ENCODE peak calls at places on chromosomes 2 and 18, in five cellular contexts. One of them, this sample, is unnamed.

GRCh38 chr2:64939332-64939917 is 49.8 kb upstream of the SLC1A4 start:
- DNase-seq in RWPE1: no peak
- DNase-seq in astrocyte of the spinal cord: no peak
- DNase-seq in CD4-positive, alpha-beta T cell: no peak
- DNase-seq in sigmoid colon: no peak
- DNase-seq in this sample: peak

GRCh38 chr2:70978388-70979357 is at the start of gene ANKRD53:
- DNase-seq in RWPE1: no peak
- DNase-seq in astrocyte of the spinal cord: peak
- DNase-seq in CD4-positive, alpha-beta T cell: no peak
- DNase-seq in sigmoid colon: peak
- DNase-seq in this sample: peak

GRCh38 chr2:216608525-216608924 is 24.7 kb upstream of the IGFBP2 start:
- DNase-seq in RWPE1: no peak
- DNase-seq in astrocyte of the spinal cord: no peak
- DNase-seq in CD4-positive, alpha-beta T cell: no peak
- DNase-seq in sigmoid colon: no peak
- DNase-seq in this sample: no peak

GRCh38 chr2:146927080-146927714 is 917.6 kb upstream of the ACVR2A start:
- DNase-seq in RWPE1: peak
- DNase-seq in astrocyte of the spinal cord: peak
- DNase-seq in CD4-positive, alpha-beta T cell: no peak
- DNase-seq in sigmoid colon: peak
- DNase-seq in this sample: peak

GRCh38 chr2:144509001-144509545 is 10.8 kb downstream of the ZEB2 start:
- DNase-seq in RWPE1: no peak
- DNase-seq in astrocyte of the spinal cord: peak
- DNase-seq in CD4-positive, alpha-beta T cell: no peak
- DNase-seq in sigmoid colon: no peak
- DNase-seq in this sample: no peak

GRCh38 chr2:98280376-98281102 is 65.7 kb upstream of the CNGA3 start:
- DNase-seq in RWPE1: no peak
- DNase-seq in astrocyte of the spinal cord: no peak
- DNase-seq in CD4-positive, alpha-beta T cell: no peak
- DNase-seq in sigmoid colon: no peak
- DNase-seq in this sample: peak

GRCh38 chr2:9656270-9656766 is 25.5 kb upstream of the YWHAQ start:
- DNase-seq in RWPE1: peak
- DNase-seq in astrocyte of the spinal cord: peak
- DNase-seq in CD4-positive, alpha-beta T cell: peak
- DNase-seq in sigmoid colon: no peak
- DNase-seq in this sample: peak

GRCh38 chr2:233814063-233814435 is 35.9 kb downstream of the MROH2A start:
- DNase-seq in RWPE1: peak
- DNase-seq in astrocyte of the spinal cord: no peak
- DNase-seq in CD4-positive, alpha-beta T cell: no peak
- DNase-seq in sigmoid colon: peak
- DNase-seq in this sample: no peak

GRCh38 chr2:205714058-205714776 is 31.9 kb downstream of the NRP2 start:
- DNase-seq in RWPE1: no peak
- DNase-seq in astrocyte of the spinal cord: peak
- DNase-seq in CD4-positive, alpha-beta T cell: no peak
- DNase-seq in sigmoid colon: no peak
- DNase-seq in this sample: peak

GRCh38 chr18:8830067-8831060 is 125.0 kb downstream of the MTCL1 start:
- DNase-seq in RWPE1: peak
- DNase-seq in astrocyte of the spinal cord: no peak
- DNase-seq in CD4-positive, alpha-beta T cell: no peak
- DNase-seq in sigmoid colon: no peak
- DNase-seq in this sample: no peak

GRCh38 chr2:41970898-41971660 is 76.7 kb upstream of the PKDCC start:
- DNase-seq in RWPE1: no peak
- DNase-seq in astrocyte of the spinal cord: no peak
- DNase-seq in CD4-positive, alpha-beta T cell: no peak
- DNase-seq in sigmoid colon: no peak
- DNase-seq in this sample: no peak

GRCh38 chr2:85216927-85217326 is 83.7 kb downstream of the TCF7L1 start:
- DNase-seq in RWPE1: no peak
- DNase-seq in astrocyte of the spinal cord: no peak
- DNase-seq in CD4-positive, alpha-beta T cell: no peak
- DNase-seq in sigmoid colon: no peak
- DNase-seq in this sample: no peak

GRCh38 chr2:122072666-122073065 is 317.2 kb downstream of the TSN start:
- DNase-seq in RWPE1: no peak
- DNase-seq in astrocyte of the spinal cord: peak
- DNase-seq in CD4-positive, alpha-beta T cell: no peak
- DNase-seq in sigmoid colon: no peak
- DNase-seq in this sample: no peak

GRCh38 chr2:27175330-27175729 is 26.5 kb downstream of the TCF23 start:
- DNase-seq in RWPE1: no peak
- DNase-seq in astrocyte of the spinal cord: no peak
- DNase-seq in CD4-positive, alpha-beta T cell: no peak
- DNase-seq in sigmoid colon: no peak
- DNase-seq in this sample: no peak

GRCh38 chr2:241841181-241842066 is 17.3 kb downstream of the PDCD1 start:
- DNase-seq in RWPE1: no peak
- DNase-seq in astrocyte of the spinal cord: no peak
- DNase-seq in CD4-positive, alpha-beta T cell: no peak
- DNase-seq in sigmoid colon: peak
- DNase-seq in this sample: no peak

GRCh38 chr2:115529627-115530026 is 1087.2 kb downstream of the DPP10 start:
- DNase-seq in RWPE1: no peak
- DNase-seq in astrocyte of the spinal cord: no peak
- DNase-seq in CD4-positive, alpha-beta T cell: no peak
- DNase-seq in sigmoid colon: no peak
- DNase-seq in this sample: no peak

GRCh38 chr2:128425731-128426620 is 107.3 kb upstream of the HS6ST1 start:
- DNase-seq in RWPE1: no peak
- DNase-seq in astrocyte of the spinal cord: peak
- DNase-seq in CD4-positive, alpha-beta T cell: no peak
- DNase-seq in sigmoid colon: peak
- DNase-seq in this sample: no peak

GRCh38 chr2:101466426-101466825 is 8.5 kb downstream of the RFX8 start:
- DNase-seq in RWPE1: no peak
- DNase-seq in astrocyte of the spinal cord: no peak
- DNase-seq in CD4-positive, alpha-beta T cell: no peak
- DNase-seq in sigmoid colon: no peak
- DNase-seq in this sample: no peak

GRCh38 chr2:200122683-200123082 is 167.3 kb downstream of the MAIP1 start:
- DNase-seq in RWPE1: no peak
- DNase-seq in astrocyte of the spinal cord: no peak
- DNase-seq in CD4-positive, alpha-beta T cell: no peak
- DNase-seq in sigmoid colon: no peak
- DNase-seq in this sample: no peak

GRCh38 chr2:73931531-73932500 is 5.1 kb downstream of the DGUOK start:
- DNase-seq in RWPE1: peak
- DNase-seq in astrocyte of the spinal cord: peak
- DNase-seq in CD4-positive, alpha-beta T cell: peak
- DNase-seq in sigmoid colon: no peak
- DNase-seq in this sample: no peak

GRCh38 chr2:73935641-73936040 is 9.0 kb downstream of the DGUOK start:
- DNase-seq in RWPE1: no peak
- DNase-seq in astrocyte of the spinal cord: no peak
- DNase-seq in CD4-positive, alpha-beta T cell: no peak
- DNase-seq in sigmoid colon: no peak
- DNase-seq in this sample: no peak

GRCh38 chr2:73930386-73930785 is 3.7 kb downstream of the DGUOK start:
- DNase-seq in RWPE1: no peak
- DNase-seq in astrocyte of the spinal cord: no peak
- DNase-seq in CD4-positive, alpha-beta T cell: no peak
- DNase-seq in sigmoid colon: no peak
- DNase-seq in this sample: no peak

GRCh38 chr2:73937103-73937885 is 10.6 kb downstream of the DGUOK start:
- DNase-seq in RWPE1: no peak
- DNase-seq in astrocyte of the spinal cord: peak
- DNase-seq in CD4-positive, alpha-beta T cell: no peak
- DNase-seq in sigmoid colon: no peak
- DNase-seq in this sample: no peak

DNA sequence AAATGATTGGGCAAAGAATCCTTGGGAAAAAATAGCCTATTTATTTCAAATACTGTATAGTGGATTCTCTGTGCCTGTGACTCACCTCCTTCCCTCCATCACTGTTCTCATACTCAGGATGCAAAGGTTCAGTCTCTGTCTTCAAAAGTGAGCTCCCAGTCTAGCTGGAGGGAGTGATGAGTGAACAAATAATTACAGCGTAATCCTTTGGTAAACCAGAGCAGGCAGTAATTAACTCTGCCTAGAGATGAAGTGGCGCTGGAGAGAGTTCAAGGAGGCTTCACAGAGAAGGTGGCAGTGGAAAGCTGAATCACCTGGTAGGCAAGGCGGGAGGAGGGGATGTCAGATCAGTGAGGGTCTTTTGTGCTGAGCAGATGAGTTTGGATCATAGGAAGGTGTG is 6.5 kb downstream of the DGUOK start:
- DNase-seq in RWPE1: no peak
- DNase-seq in astrocyte of the spinal cord: no peak
- DNase-seq in CD4-positive, alpha-beta T cell: no peak
- DNase-seq in sigmoid colon: no peak
- DNase-seq in this sample: no peak
- TF ChIP-seq CTCF in RWPE1: no peak
- TF ChIP-seq CTCF in astrocyte of the spinal cord: no peak
- TF ChIP-seq CTCF in CD4-positive, alpha-beta T cell: no peak
- TF ChIP-seq CTCF in sigmoid colon: no peak
- TF ChIP-seq CTCF in this sample: no peak

DNA sequence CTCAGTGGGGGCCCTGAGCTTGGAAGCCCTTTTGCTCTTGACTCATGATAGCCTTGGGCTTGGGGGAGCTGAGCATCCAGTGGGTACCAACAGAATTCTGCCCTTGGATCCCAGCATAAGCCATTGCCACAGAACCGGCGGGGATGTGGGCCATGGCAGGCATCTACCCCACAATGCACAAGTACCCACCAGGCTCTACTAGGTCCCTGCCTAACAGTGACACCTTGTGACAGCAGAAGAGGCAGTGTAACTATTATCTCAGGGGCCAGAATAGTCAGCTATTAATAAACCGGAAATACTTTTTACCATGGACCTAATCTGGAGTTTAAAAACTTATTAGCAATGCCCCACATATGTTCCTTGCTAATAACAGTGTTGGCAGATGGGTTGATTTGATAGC is 397.2 kb downstream of the TMEM182 start:
- DNase-seq in RWPE1: no peak
- DNase-seq in astrocyte of the spinal cord: no peak
- DNase-seq in CD4-positive, alpha-beta T cell: no peak
- DNase-seq in sigmoid colon: no peak
- DNase-seq in this sample: no peak
- TF ChIP-seq CTCF in RWPE1: no peak
- TF ChIP-seq CTCF in astrocyte of the spinal cord: no peak
- TF ChIP-seq CTCF in CD4-positive, alpha-beta T cell: no peak
- TF ChIP-seq CTCF in sigmoid colon: no peak
- TF ChIP-seq CTCF in this sample: no peak

DNA sequence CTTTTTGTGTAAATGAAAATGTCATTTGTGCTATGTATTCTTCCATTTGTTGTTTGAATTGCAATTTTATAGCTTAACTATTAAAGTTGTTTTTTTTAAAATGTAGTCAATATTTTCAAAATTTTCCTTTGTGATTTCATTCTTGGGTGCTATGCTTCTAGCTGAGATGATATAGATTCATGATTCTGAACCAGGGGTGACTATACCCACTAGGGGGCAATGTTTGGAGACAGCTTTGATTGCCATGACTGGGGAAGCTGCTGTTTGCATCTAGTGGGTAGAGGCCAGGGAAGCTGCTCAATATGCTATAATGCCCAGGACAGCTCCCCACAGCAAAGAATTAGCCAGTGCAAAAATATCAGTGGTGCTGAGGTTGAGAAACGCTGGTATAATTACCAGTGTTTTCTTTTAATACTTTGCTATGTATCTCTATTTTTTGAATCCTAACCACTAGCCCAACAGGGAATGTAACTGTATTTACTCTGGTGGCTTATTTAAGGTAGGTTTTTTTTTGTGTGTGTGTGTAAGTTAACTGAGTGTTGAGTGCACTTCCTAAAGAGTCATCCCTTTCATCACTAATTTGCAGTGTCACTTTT is 99.7 kb downstream of the MEP1B start:
- DNase-seq in RWPE1: peak
- DNase-seq in astrocyte of the spinal cord: peak
- DNase-seq in CD4-positive, alpha-beta T cell: peak
- DNase-seq in sigmoid colon: no peak
- DNase-seq in this sample: peak
- TF ChIP-seq CTCF in RWPE1: peak
- TF ChIP-seq CTCF in astrocyte of the spinal cord: peak
- TF ChIP-seq CTCF in CD4-positive, alpha-beta T cell: peak
- TF ChIP-seq CTCF in sigmoid colon: no peak
- TF ChIP-seq CTCF in this sample: peak

DNA sequence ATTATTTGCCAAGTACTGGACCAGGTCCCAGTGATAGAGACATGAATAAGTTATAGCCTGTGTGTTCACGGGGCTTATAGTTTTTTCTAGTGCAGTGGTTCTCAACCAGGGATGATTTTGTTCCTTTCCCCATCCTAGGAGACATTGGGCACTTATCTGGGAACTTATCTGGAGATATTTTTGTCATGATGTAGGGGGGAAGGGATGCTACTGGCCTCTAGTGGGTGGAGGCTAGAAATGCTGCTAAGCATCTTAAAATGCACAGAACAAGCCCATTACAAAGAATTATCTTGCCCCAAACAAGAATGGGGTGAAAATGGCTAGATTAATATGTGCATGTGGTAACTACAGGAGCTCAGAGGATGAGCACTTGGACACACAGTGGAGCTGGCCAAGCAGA is 75.2 kb downstream of the KLHL29 start:
- DNase-seq in RWPE1: peak
- DNase-seq in astrocyte of the spinal cord: peak
- DNase-seq in CD4-positive, alpha-beta T cell: no peak
- DNase-seq in sigmoid colon: no peak
- DNase-seq in this sample: no peak
- TF ChIP-seq CTCF in RWPE1: peak
- TF ChIP-seq CTCF in astrocyte of the spinal cord: peak
- TF ChIP-seq CTCF in CD4-positive, alpha-beta T cell: no peak
- TF ChIP-seq CTCF in sigmoid colon: no peak
- TF ChIP-seq CTCF in this sample: peak

DNA sequence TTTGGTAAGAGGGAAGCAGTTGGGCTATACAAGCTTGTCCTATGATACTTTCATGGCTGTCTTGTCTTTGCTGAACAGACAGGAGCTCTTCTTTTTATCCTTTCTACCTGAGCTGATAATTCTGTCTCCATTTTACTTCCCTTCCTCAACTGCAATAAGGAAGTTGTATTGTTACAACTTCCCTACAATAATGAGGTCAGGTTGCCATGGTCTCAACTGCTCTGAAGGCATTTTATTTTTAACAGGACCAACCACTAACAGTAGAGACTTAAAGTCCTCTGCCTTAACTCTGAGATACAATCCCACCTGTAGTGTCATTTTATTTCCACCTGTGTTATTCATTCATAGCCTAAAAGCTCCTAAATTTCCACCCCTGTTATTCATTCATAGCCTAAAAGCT is 118.6 kb upstream of the PGAP1 start:
- DNase-seq in RWPE1: no peak
- DNase-seq in astrocyte of the spinal cord: no peak
- DNase-seq in CD4-positive, alpha-beta T cell: no peak
- DNase-seq in sigmoid colon: no peak
- DNase-seq in this sample: no peak
- TF ChIP-seq CTCF in RWPE1: no peak
- TF ChIP-seq CTCF in astrocyte of the spinal cord: no peak
- TF ChIP-seq CTCF in CD4-positive, alpha-beta T cell: no peak
- TF ChIP-seq CTCF in sigmoid colon: no peak
- TF ChIP-seq CTCF in this sample: no peak